ENCODE peak calls at places on chromosomes 1 and 21, in six cellular contexts. E is NCI-H748 treated with DMSO at 0.1 percent for 48 hours; H is activated T-helper 1 cell treated with anti-CD3 and anti-CD28 coated beads, Interleukin-12 subunit alpha, Interleukin-12 subunit beta, Interleukin-2, Interleukin-4 antibody, amounts not matched to agents 30 ng/mL and 10 ng/mL and 1 ng/mL, durations not matched to agents 14 hours and 24 hours and 36 hours; B is HFFc6; V is HEK293T; C is prostate gland. L is an unnamed sample.

GRCh38 chr21:38402291-38402690 is 96.0 kb downstream of the ERG start:
- DNase-seq in H (no peak), B (no peak), V (no peak), E (no peak), C (no peak), L (no peak)

GRCh38 chr1:243585982-243586381 is 264.1 kb downstream of the AKT3 start:
- DNase-seq in E (no peak), V (no peak), B (no peak), H (no peak), C (no peak), L (no peak)

GRCh38 chr1:158022554-158023278 is 29.3 kb downstream of the KIRREL1 start:
- DNase-seq in B (no peak), E (no peak), C (peak; percentile 16), H (no peak), V (no peak), L (no peak)

GRCh38 chr1:22790232-22791008 is 79.8 kb downstream of the EPHB2 start:
- DNase-seq in H (no peak), E (no peak), B (no peak), C (no peak), V (no peak), L (no peak)

GRCh38 chr1:12075195-12076114 is 12.4 kb downstream of the TNFRSF8 start:
- DNase-seq in E (no peak), B (peak; percentile 54), H (no peak), C (no peak), V (no peak), L (no peak)

GRCh38 chr21:45255381-45256020 is 32.2 kb downstream of the POFUT2 start:
- DNase-seq in B (no peak), V (no peak), H (no peak), E (no peak), C (no peak), L (no peak)

GRCh38 chr1:227958617-227959324 is 11.0 kb upstream of the WNT9A start:
- DNase-seq in C (no peak), E (no peak), V (no peak), H (no peak), B (no peak), L (no peak)

GRCh38 chr1:96464991-96465875 is 256.4 kb upstream of the PTBP2 start:
- DNase-seq in V (no peak), H (no peak), E (no peak), C (no peak), B (no peak), L (no peak)

GRCh38 chr21:40846057-40846456 is 901 bp downstream of the DSCAM start:
- DNase-seq in B (no peak), H (no peak), V (no peak), E (peak; percentile 34), C (no peak), L (no peak)

GRCh38 chr21:36747815-36748381 is 49.0 kb downstream of the SIM2 start:
- DNase-seq in B (no peak), H (no peak), V (no peak), E (peak; percentile 29), C (no peak), L (peak; percentile 20)